ENCODE peak calls at places on chromosomes 16 and 17, in four cellular contexts. H is HCT116, N is GM12878, I is K562. C is an unnamed sample.

GRCh38 chr16:4529085-4530060 is 9.2 kb downstream of the CDIP1 start:
- DNase-seq in I (no peak), N (peak), H (no peak), C (peak)

GRCh38 chr17:20211246-20211645 is 202.1 kb downstream of the SPECC1 start:
- DNase-seq in H (no peak), I (no peak), N (no peak), C (no peak)

GRCh38 chr16:11208916-11209665 is 46.9 kb downstream of the SOCS1 start:
- DNase-seq in I (no peak), H (no peak), N (peak), C (no peak)

GRCh38 chr16:14486520-14487303 is 143.3 kb downstream of the PARN start:
- DNase-seq in I (peak), N (no peak), H (peak), C (no peak)

GRCh38 chr17:36943250-36944220 is 5.2 kb upstream of the AATF start:
- DNase-seq in I (no peak), H (no peak), N (no peak), C (peak)

GRCh38 chr17:48596735-48597491 is 3.3 kb upstream of the HOXB5 start:
- DNase-seq in I (no peak), N (no peak), H (no peak), C (no peak)

GRCh38 chr16:28859326-28859725 is 4.3 kb upstream of the SH2B1 start:
- DNase-seq in I (no peak), H (no peak), N (no peak), C (no peak)

GRCh38 chr17:62014526-62014925 is 50.6 kb downstream of the MED13 start:
- DNase-seq in N (no peak), H (no peak), I (no peak), C (no peak)

GRCh38 chr17:61504697-61505096 is 52.5 kb downstream of the TBX4 start:
- DNase-seq in N (no peak), I (no peak), H (no peak), C (no peak)

GRCh38 chr16:87196229-87196628 is 121.0 kb downstream of the C16orf95 start:
- DNase-seq in I (no peak), N (no peak), H (no peak), C (no peak)

GRCh38 chr17:10198509-10199249 is at the start of gene GAS7:
- DNase-seq in H (no peak), I (no peak), N (no peak), C (peak)

GRCh38 chr17:48715496-48716399 is 6.6 kb downstream of the PRAC1 start:
- DNase-seq in I (no peak), N (no peak), H (no peak), C (no peak)

DNA sequence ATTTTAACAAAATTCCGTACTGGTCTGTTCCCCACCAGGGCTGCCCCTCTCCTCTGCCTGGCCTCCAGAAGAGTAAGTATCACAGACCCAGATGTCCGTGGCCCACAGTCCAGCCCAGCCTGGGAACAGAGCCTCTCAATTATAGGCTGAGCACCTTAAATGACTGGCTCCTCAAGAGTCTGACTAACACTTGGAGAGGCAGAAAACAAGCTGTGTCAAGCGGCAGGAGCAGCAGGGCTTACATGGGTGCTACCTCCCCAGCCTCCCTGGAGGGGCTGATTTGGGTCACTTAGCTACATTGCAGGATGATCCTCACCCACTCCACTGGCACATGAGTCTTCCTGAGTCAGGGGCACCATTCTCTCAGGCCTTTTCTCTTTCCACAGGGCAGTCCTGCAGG is 209.7 kb downstream of the COPRS start:
- DNase-seq in H (no peak), I (no peak), N (no peak), C (no peak)
- TF ChIP-seq ATF3 in H (no peak), I (no peak), N (no peak), C (no peak)

GRCh38 chr16:10065014-10065413 is 117.2 kb downstream of the GRIN2A start:
- DNase-seq in I (no peak), N (no peak), H (no peak), C (no peak)
- TF ChIP-seq ATF3 in I (no peak), N (no peak), H (no peak), C (no peak)

GRCh38 chr17:72977768-72978417 is 114.6 kb downstream of the SLC39A11 start:
- DNase-seq in I (peak), N (no peak), H (peak), C (no peak)
- TF ChIP-seq ATF3 in I (no peak), N (no peak), H (no peak), C (no peak)

GRCh38 chr16:31108794-31109558 is 790 bp downstream of the BCKDK start:
- DNase-seq in I (no peak), H (no peak), N (no peak), C (no peak)

GRCh38 chr16:31108035-31108793 is at the start of gene BCKDK:
- DNase-seq in I (peak), N (peak), H (peak), C (peak)

GRCh38 chr16:31105677-31106213 is 2.4 kb upstream of the BCKDK start:
- DNase-seq in I (peak), H (no peak), N (no peak), C (peak)

GRCh38 chr16:31106509-31107464 is 1.4 kb upstream of the BCKDK start:
- DNase-seq in N (no peak), I (no peak), H (no peak), C (no peak)

GRCh38 chr16:31107465-31107867 is 720 bp upstream of the BCKDK start:
- DNase-seq in N (peak), I (no peak), H (no peak), C (no peak)
- TF ChIP-seq ATF3 in N (no peak), I (no peak), H (no peak), C (no peak)

GRCh38 chr17:75693500-75694481 is 26.7 kb downstream of the SAP30BP start:
- DNase-seq in N (no peak), H (peak), I (no peak), C (peak)

GRCh38 chr17:75694536-75694935 is 26.7 kb upstream of the ITGB4 start:
- DNase-seq in N (no peak), I (no peak), H (no peak), C (no peak)

GRCh38 chr17:75689441-75689873 is 22.3 kb downstream of the SAP30BP start:
- DNase-seq in N (peak), H (no peak), I (no peak), C (no peak)

GRCh38 chr17:75692976-75693375 is 25.8 kb downstream of the SAP30BP start:
- DNase-seq in H (no peak), N (no peak), I (no peak), C (no peak)

DNA sequence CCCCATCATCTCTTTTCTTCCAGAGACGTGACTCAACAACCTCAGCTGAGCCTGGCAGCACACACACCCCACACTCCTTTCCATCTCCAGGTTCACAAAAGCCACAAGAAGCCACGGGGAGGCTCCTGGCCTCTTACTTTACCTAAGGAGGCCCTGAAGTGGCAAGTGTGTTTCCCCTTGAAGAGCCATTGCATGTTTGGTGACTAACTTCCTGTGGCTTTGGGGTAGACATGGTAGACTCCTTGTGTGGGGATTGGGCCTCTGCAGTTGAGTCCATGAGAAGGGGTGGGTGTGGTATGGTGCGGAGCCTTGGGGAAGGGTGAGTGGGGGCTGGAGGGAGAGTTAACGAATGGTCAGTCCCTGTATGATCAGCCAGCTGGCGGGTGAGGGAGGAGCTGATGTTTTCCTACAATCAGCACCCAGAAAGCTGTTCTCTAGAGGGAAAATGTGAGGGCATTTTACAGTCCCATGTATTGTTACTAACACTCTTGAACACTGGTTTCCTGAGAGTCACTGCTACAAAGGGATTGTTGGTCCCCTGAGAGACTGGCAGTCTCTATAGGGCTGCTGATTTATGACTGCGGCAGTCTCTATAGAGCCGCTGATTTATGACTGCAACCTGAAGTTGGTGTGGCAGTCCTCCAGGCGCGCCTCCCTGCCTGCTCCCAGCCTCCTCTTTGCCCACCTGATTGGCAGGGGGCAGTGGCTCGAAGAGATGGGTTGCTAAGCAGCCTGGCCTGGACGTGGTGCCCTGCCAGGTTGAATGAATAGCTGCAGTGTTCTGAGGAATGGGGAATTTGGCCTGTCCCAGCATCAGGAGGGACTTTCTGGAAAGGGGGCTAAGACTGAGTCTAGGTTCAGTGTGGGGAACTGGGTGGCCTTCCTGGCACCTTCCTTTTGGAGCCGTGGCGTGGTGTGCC is 24.5 kb downstream of the SAP30BP start:
- DNase-seq in I (no peak), N (no peak), H (no peak), C (no peak)
- TF ChIP-seq ATF3 in I (no peak), N (no peak), H (no peak), C (no peak)

GRCh38 chr17:76873856-76874255 is 5.7 kb downstream of the MGAT5B start:
- DNase-seq in I (no peak), N (no peak), H (no peak), C (no peak)

GRCh38 chr17:76872874-76873221 is 4.6 kb downstream of the MGAT5B start:
- DNase-seq in I (no peak), N (no peak), H (no peak), C (no peak)

GRCh38 chr17:76871668-76872067 is 3.5 kb downstream of the MGAT5B start:
- DNase-seq in H (no peak), N (no peak), I (no peak), C (no peak)

GRCh38 chr17:76869878-76870714 is 1.9 kb downstream of the MGAT5B start:
- DNase-seq in N (no peak), I (no peak), H (no peak), C (peak)

DNA sequence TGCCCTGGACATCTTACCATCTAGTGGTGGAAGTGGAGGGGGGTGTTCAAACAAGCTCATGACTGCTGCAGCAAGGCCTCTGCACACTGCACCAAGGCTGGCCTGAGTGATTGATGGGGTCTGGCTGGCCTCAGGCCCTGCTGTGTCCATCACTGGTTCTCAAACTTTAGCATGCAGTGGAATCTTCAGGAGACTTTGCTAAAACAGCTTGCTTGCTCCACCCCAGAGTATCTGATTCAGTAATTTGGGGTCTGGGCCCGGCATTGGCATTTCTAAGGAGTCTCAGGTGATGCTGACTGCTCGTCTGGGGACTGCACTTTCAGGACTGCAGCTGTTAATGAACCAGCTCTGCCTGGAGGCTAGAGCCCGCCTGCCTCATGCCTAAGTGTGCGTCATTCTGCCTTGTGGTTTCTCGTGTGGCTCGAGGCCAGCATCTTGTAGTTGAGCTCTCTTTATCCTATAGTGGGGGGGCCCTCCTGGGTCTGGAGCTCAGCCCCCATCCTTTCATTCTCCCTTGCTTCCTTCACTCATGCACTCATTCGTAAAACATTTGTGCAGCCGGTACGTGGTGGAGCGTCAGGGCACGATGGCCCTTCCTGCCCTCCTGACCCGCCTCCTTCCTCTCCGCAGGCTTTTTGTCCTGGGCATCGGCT is 4.1 kb downstream of the MGAT5B start:
- DNase-seq in H (peak), N (no peak), I (peak), C (no peak)
- TF ChIP-seq ATF3 in H (no peak), N (no peak), I (no peak), C (no peak)

DNA sequence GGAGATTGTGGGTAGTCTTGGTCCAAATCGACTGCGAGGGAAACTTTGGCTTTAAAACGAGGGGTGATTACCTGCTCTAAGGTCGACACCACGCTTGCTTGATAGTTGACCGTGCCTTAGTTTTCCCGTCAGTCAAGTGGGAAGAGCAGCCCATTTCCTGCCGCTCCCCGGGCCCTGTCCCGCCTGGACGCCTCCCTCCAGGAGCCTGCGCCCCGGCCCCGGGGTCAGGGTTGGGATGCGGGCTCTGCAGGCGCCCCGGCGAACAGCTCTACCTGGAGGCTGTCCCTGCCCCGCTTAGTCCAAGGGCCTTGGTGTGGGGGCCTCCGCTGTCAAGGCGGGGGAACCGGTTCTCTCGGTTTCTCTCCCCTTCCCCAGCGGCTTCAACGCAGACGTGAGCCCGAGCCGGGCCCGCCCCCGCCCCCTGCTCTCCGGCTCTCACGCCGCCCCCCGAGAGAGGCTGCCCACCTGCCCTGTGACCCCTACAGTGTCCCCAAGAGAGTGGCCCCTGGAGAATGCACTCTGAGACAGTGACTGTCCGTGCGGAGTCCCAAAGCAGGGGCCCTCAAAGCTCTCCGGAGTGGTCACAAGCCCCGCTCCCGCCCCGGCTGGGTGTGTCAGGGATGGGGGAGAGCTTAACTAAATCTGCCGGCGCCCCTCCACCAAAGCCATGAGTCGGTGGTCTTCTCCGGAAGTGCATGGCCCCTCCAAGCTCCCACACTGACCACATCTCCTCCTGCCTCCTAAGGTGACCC is 117.4 kb upstream of the SMURF2 start:
- DNase-seq in I (no peak), H (no peak), N (no peak), C (peak)
- TF ChIP-seq ATF3 in I (no peak), H (no peak), N (no peak), C (no peak)

DNA sequence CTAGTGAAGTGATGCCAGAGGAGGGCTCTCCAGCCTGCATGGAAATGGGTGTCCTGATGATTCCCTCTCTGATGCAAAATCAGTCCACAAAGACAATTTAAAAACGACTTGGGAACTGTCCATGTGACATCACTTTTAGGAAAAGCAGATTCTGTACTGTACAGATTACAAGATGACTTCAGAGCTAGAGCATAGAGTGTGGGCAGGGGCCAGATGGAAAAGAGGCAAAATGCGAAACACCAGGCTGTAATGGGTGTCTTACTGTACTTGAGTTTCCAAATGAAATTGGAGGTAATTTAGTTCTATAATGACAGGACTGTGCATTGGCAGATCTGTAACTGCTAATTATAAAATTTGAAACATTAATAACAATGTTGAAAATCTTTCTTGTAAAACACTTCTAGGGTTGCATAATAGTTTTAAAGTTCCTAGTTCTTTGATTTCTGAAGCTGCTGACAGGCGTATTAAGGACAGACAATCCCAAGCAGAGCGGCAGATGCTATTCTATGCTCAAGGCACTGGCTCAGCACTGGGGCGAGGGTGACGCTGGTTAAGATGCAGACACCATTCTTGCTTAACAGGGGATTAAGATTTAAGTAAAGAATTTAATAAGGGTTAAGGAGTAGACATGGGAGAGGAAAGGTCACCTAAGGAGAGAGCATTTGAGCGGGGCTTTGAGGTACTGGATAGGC is 29.6 kb downstream of the OGFOD1 start:
- DNase-seq in H (no peak), I (no peak), N (no peak), C (no peak)
- TF ChIP-seq ATF3 in H (no peak), I (no peak), N (no peak), C (no peak)

GRCh38 chr16:56603589-56603988 is 4.8 kb upstream of the MT2A start:
- DNase-seq in H (peak), I (peak), N (no peak), C (peak)
- TF ChIP-seq ATF3 in H (no peak), I (no peak), N (no peak), C (no peak)

C was measured in WTC11.